ENCODE peak calls at places on chromosomes 3 and 15, in seven cellular contexts. N is B cell, A is spleen, P is amniotic stem cell, D is AG04450, E is GM23338, H is ecto neural progenitor cell. S is an unnamed sample.

GRCh38 chr3:150292891-150293290 is 115.2 kb upstream of the TSC22D2 start:
- DNase-seq in N (no peak), A (no peak), P (peak), D (peak), E (no peak), H (no peak), S (no peak)

GRCh38 chr3:185586644-185586964 is 509 bp downstream of the SENP2 start:
- DNase-seq in N (no peak), A (no peak), P (no peak), D (no peak), E (no peak), H (no peak), S (no peak)

GRCh38 chr3:11642455-11643162 is 1.1 kb downstream of the VGLL4 start:
- DNase-seq in N (peak), A (peak), P (no peak), D (peak), E (peak), H (peak), S (peak)

GRCh38 chr3:61146010-61146569 is 105.2 kb downstream of the FHIT start:
- DNase-seq in N (no peak), A (no peak), P (no peak), D (no peak), E (no peak), H (no peak), S (no peak)

GRCh38 chr3:44825264-44825925 is 36.3 kb upstream of the TMEM42 start:
- DNase-seq in N (no peak), A (no peak), P (no peak), D (peak), E (no peak), H (no peak), S (no peak)

GRCh38 chr3:151169700-151170224 is 33.3 kb downstream of the GPR171 start:
- DNase-seq in N (no peak), A (peak), P (no peak), D (no peak), E (no peak), H (no peak), S (peak)

GRCh38 chr15:62799037-62799436 is 243.5 kb upstream of the TPM1 start:
- DNase-seq in N (no peak), A (no peak), P (no peak), D (no peak), E (no peak), H (no peak), S (no peak)

GRCh38 chr3:147157629-147158028 is 248.7 kb downstream of the ZIC4 start:
- DNase-seq in N (no peak), A (no peak), P (no peak), D (no peak), E (no peak), H (no peak), S (no peak)

GRCh38 chr15:64464271-64465005 is 4.1 kb downstream of the ZNF609 start:
- DNase-seq in N (no peak), A (no peak), P (no peak), D (no peak), E (no peak), H (no peak), S (no peak)

GRCh38 chr3:5016218-5017161 is 37.3 kb downstream of the BHLHE40 start:
- DNase-seq in N (peak), A (peak), P (no peak), D (no peak), E (no peak), H (no peak), S (peak)

GRCh38 chr3:42493126-42493797 is 9.2 kb upstream of the VIPR1 start:
- DNase-seq in N (no peak), A (no peak), P (no peak), D (no peak), E (no peak), H (peak), S (no peak)

GRCh38 chr3:49535971-49536874 is 18.1 kb upstream of the BSN start:
- DNase-seq in N (no peak), A (no peak), P (no peak), D (no peak), E (no peak), H (no peak), S (no peak)

GRCh38 chr3:140469491-140469890 is 208.4 kb upstream of the TRIM42 start:
- DNase-seq in N (no peak), A (no peak), P (no peak), D (no peak), E (no peak), H (no peak), S (no peak)

GRCh38 chr3:123773681-123774431 is 110.3 kb downstream of the MYLK start:
- DNase-seq in N (no peak), A (no peak), P (peak), D (peak), E (no peak), H (no peak), S (no peak)

GRCh38 chr15:97961067-97961954 is 808 bp downstream of the ARRDC4 start:
- DNase-seq in N (no peak), A (peak), P (no peak), D (no peak), E (peak), H (peak), S (peak)

GRCh38 chr15:69943637-69944036 is 154.1 kb downstream of the TLE3 start:
- DNase-seq in N (no peak), A (no peak), P (no peak), D (no peak), E (no peak), H (no peak), S (no peak)

GRCh38 chr3:192935441-192935840 is 17.8 kb upstream of the MB21D2 start:
- DNase-seq in N (no peak), A (no peak), P (no peak), D (peak), E (no peak), H (no peak), S (no peak)

GRCh38 chr3:183149915-183150825 is 12.4 kb downstream of the LAMP3 start:
- DNase-seq in N (no peak), A (no peak), P (no peak), D (no peak), E (peak), H (no peak), S (no peak)

GRCh38 chr15:100029868-100030479 is 296.7 kb upstream of the LYSMD4 start:
- DNase-seq in N (no peak), A (no peak), P (no peak), D (no peak), E (no peak), H (no peak), S (no peak)

GRCh38 chr3:52298147-52299098 is 10.8 kb downstream of the GLYCTK start:
- DNase-seq in N (no peak), A (no peak), P (no peak), D (no peak), E (peak), H (peak), S (no peak)

GRCh38 chr15:29541309-29541708 is 271.7 kb upstream of the NSMCE3 start:
- DNase-seq in N (no peak), A (no peak), P (no peak), D (no peak), E (no peak), H (no peak), S (no peak)

GRCh38 chr15:74269362-74270035 is 33.4 kb downstream of the CCDC33 start:
- DNase-seq in N (no peak), A (no peak), P (no peak), D (no peak), E (no peak), H (no peak), S (no peak)

GRCh38 chr3:69967156-69967555 is 32.4 kb upstream of the SAMMSON start:
- DNase-seq in N (no peak), A (no peak), P (no peak), D (no peak), E (no peak), H (no peak), S (no peak)

GRCh38 chr15:40190591-40190990 is 29.7 kb downstream of the BUB1B start:
- DNase-seq in N (no peak), A (no peak), P (no peak), D (peak), E (no peak), H (no peak), S (no peak)

GRCh38 chr3:63967675-63968611 is 55.4 kb downstream of the PSMD6 start:
- DNase-seq in N (no peak), A (peak), P (no peak), D (no peak), E (no peak), H (peak), S (peak)

GRCh38 chr3:181313379-181313778 is 323.8 kb upstream of the DNAJC19 start:
- DNase-seq in N (no peak), A (no peak), P (no peak), D (no peak), E (no peak), H (no peak), S (no peak)

GRCh38 chr3:71062037-71062919 is 521.2 kb downstream of the FOXP1 start:
- DNase-seq in N (no peak), A (no peak), P (no peak), D (no peak), E (no peak), H (no peak), S (no peak)

GRCh38 chr15:31483053-31483923 is 156.7 kb downstream of the KLF13 start:
- DNase-seq in N (peak), A (peak), P (no peak), D (no peak), E (peak), H (peak), S (no peak)

GRCh38 chr3:123282461-123282860 is 80.7 kb downstream of the SEC22A start:
- DNase-seq in N (no peak), A (no peak), P (no peak), D (no peak), E (peak), H (no peak), S (no peak)

GRCh38 chr3:160395297-160395696 is 3.7 kb downstream of the IFT80 start:
- DNase-seq in N (no peak), A (no peak), P (no peak), D (no peak), E (no peak), H (no peak), S (peak)

GRCh38 chr15:70339551-70340517 is 242.1 kb upstream of the TLE3 start:
- DNase-seq in N (no peak), A (no peak), P (no peak), D (no peak), E (no peak), H (peak), S (peak)

GRCh38 chr3:169170456-169170855 is 493.1 kb downstream of the MECOM start:
- DNase-seq in N (no peak), A (no peak), P (no peak), D (no peak), E (no peak), H (no peak), S (no peak)

GRCh38 chr15:43541785-43542184 is 24.4 kb downstream of the MAP1A start:
- DNase-seq in N (no peak), A (no peak), P (no peak), D (no peak), E (no peak), H (no peak), S (no peak)

GRCh38 chr3:35088943-35089342 is 550.4 kb upstream of the ARPP21 start:
- DNase-seq in N (no peak), A (no peak), P (no peak), D (no peak), E (no peak), H (no peak), S (no peak)